ENCODE peak calls at places on chromosomes 11 and 22, in nine cellular contexts. One of them, this sample, is unnamed.

GRCh38 chr11:74749127-74749964 is 697 bp downstream of the RNF169 start:
- DNase-seq in SK-N-SH: peak
- DNase-seq in ureter: peak
- DNase-seq in NCI-H1092: no peak
- DNase-seq in activated T-helper 1 cell treated with anti-CD3 and anti-CD28 coated beads, Interleukin-12 subunit alpha, Interleukin-12 subunit beta, Interleukin-2, Interleukin-4 antibody, amounts not matched to agents 30 ng/mL and 10 ng/mL and 1 ng/mL, durations not matched to agents 14 hours and 24 hours and 36 hours: peak
- DNase-seq in fibroblast of the aortic adventitia: peak
- DNase-seq in effector CD8-positive, alpha-beta T cell: peak
- DNase-seq in GDM1: peak
- DNase-seq in GOT3: no peak
- DNase-seq in this sample: peak

GRCh38 chr11:2790581-2790925 is 90.8 kb upstream of the KCNQ1OT1 start:
- DNase-seq in SK-N-SH: no peak
- DNase-seq in ureter: peak
- DNase-seq in NCI-H1092: no peak
- DNase-seq in activated T-helper 1 cell treated with anti-CD3 and anti-CD28 coated beads, Interleukin-12 subunit alpha, Interleukin-12 subunit beta, Interleukin-2, Interleukin-4 antibody, amounts not matched to agents 30 ng/mL and 10 ng/mL and 1 ng/mL, durations not matched to agents 14 hours and 24 hours and 36 hours: no peak
- DNase-seq in fibroblast of the aortic adventitia: no peak
- DNase-seq in effector CD8-positive, alpha-beta T cell: no peak
- DNase-seq in GDM1: no peak
- DNase-seq in GOT3: no peak
- DNase-seq in this sample: no peak

GRCh38 chr11:87392665-87393064 is 354.9 kb downstream of the TMEM135 start:
- DNase-seq in SK-N-SH: no peak
- DNase-seq in ureter: no peak
- DNase-seq in NCI-H1092: no peak
- DNase-seq in activated T-helper 1 cell treated with anti-CD3 and anti-CD28 coated beads, Interleukin-12 subunit alpha, Interleukin-12 subunit beta, Interleukin-2, Interleukin-4 antibody, amounts not matched to agents 30 ng/mL and 10 ng/mL and 1 ng/mL, durations not matched to agents 14 hours and 24 hours and 36 hours: no peak
- DNase-seq in fibroblast of the aortic adventitia: no peak
- DNase-seq in effector CD8-positive, alpha-beta T cell: no peak
- DNase-seq in GDM1: no peak
- DNase-seq in GOT3: no peak
- DNase-seq in this sample: no peak

GRCh38 chr22:17938484-17938924 is 85.9 kb downstream of the MICAL3 start:
- DNase-seq in SK-N-SH: no peak
- DNase-seq in ureter: no peak
- DNase-seq in NCI-H1092: no peak
- DNase-seq in activated T-helper 1 cell treated with anti-CD3 and anti-CD28 coated beads, Interleukin-12 subunit alpha, Interleukin-12 subunit beta, Interleukin-2, Interleukin-4 antibody, amounts not matched to agents 30 ng/mL and 10 ng/mL and 1 ng/mL, durations not matched to agents 14 hours and 24 hours and 36 hours: no peak
- DNase-seq in fibroblast of the aortic adventitia: peak
- DNase-seq in effector CD8-positive, alpha-beta T cell: no peak
- DNase-seq in GDM1: no peak
- DNase-seq in GOT3: no peak
- DNase-seq in this sample: no peak

GRCh38 chr22:25235547-25236290 is 16.3 kb downstream of the CRYBB2 start:
- DNase-seq in SK-N-SH: peak
- DNase-seq in ureter: peak
- DNase-seq in NCI-H1092: peak
- DNase-seq in activated T-helper 1 cell treated with anti-CD3 and anti-CD28 coated beads, Interleukin-12 subunit alpha, Interleukin-12 subunit beta, Interleukin-2, Interleukin-4 antibody, amounts not matched to agents 30 ng/mL and 10 ng/mL and 1 ng/mL, durations not matched to agents 14 hours and 24 hours and 36 hours: peak
- DNase-seq in fibroblast of the aortic adventitia: peak
- DNase-seq in effector CD8-positive, alpha-beta T cell: peak
- DNase-seq in GDM1: peak
- DNase-seq in GOT3: peak
- DNase-seq in this sample: peak

GRCh38 chr11:67345949-67346819 is 7.2 kb downstream of the POLD4 start:
- DNase-seq in SK-N-SH: peak
- DNase-seq in ureter: no peak
- DNase-seq in NCI-H1092: no peak
- DNase-seq in activated T-helper 1 cell treated with anti-CD3 and anti-CD28 coated beads, Interleukin-12 subunit alpha, Interleukin-12 subunit beta, Interleukin-2, Interleukin-4 antibody, amounts not matched to agents 30 ng/mL and 10 ng/mL and 1 ng/mL, durations not matched to agents 14 hours and 24 hours and 36 hours: no peak
- DNase-seq in fibroblast of the aortic adventitia: peak
- DNase-seq in effector CD8-positive, alpha-beta T cell: no peak
- DNase-seq in GDM1: no peak
- DNase-seq in GOT3: no peak
- DNase-seq in this sample: no peak

GRCh38 chr11:65709661-65710060 is 2.4 kb upstream of the KAT5 start:
- DNase-seq in SK-N-SH: no peak
- DNase-seq in ureter: no peak
- DNase-seq in NCI-H1092: no peak
- DNase-seq in activated T-helper 1 cell treated with anti-CD3 and anti-CD28 coated beads, Interleukin-12 subunit alpha, Interleukin-12 subunit beta, Interleukin-2, Interleukin-4 antibody, amounts not matched to agents 30 ng/mL and 10 ng/mL and 1 ng/mL, durations not matched to agents 14 hours and 24 hours and 36 hours: no peak
- DNase-seq in fibroblast of the aortic adventitia: peak
- DNase-seq in effector CD8-positive, alpha-beta T cell: no peak
- DNase-seq in GDM1: no peak
- DNase-seq in GOT3: no peak
- DNase-seq in this sample: no peak

GRCh38 chr22:24379536-24379935 is 47.9 kb upstream of the ADORA2A start:
- DNase-seq in SK-N-SH: no peak
- DNase-seq in ureter: no peak
- DNase-seq in NCI-H1092: no peak
- DNase-seq in activated T-helper 1 cell treated with anti-CD3 and anti-CD28 coated beads, Interleukin-12 subunit alpha, Interleukin-12 subunit beta, Interleukin-2, Interleukin-4 antibody, amounts not matched to agents 30 ng/mL and 10 ng/mL and 1 ng/mL, durations not matched to agents 14 hours and 24 hours and 36 hours: no peak
- DNase-seq in fibroblast of the aortic adventitia: no peak
- DNase-seq in effector CD8-positive, alpha-beta T cell: no peak
- DNase-seq in GDM1: peak
- DNase-seq in GOT3: no peak
- DNase-seq in this sample: no peak

GRCh38 chr22:29825578-29825977 is 12.5 kb downstream of the ASCC2 start:
- DNase-seq in SK-N-SH: no peak
- DNase-seq in ureter: no peak
- DNase-seq in NCI-H1092: no peak
- DNase-seq in activated T-helper 1 cell treated with anti-CD3 and anti-CD28 coated beads, Interleukin-12 subunit alpha, Interleukin-12 subunit beta, Interleukin-2, Interleukin-4 antibody, amounts not matched to agents 30 ng/mL and 10 ng/mL and 1 ng/mL, durations not matched to agents 14 hours and 24 hours and 36 hours: no peak
- DNase-seq in fibroblast of the aortic adventitia: no peak
- DNase-seq in effector CD8-positive, alpha-beta T cell: no peak
- DNase-seq in GDM1: no peak
- DNase-seq in GOT3: no peak
- DNase-seq in this sample: no peak

This sample was measured in HL-60.